ENCODE peak calls at places on chromosomes 4 and X, in seven cellular contexts. One of them, this sample, is unnamed.

GRCh38 chr4:145546556-145546955 is 64.9 kb downstream of the SMAD1 start:
- DNase-seq in activated naive CD4-positive, alpha-beta T cell: no peak
- DNase-seq in B cell: no peak
- DNase-seq in GM23338: no peak
- DNase-seq in non-pigmented ciliary epithelial cell: no peak
- DNase-seq in hypothalamus: no peak
- DNase-seq in fibroblast of the conjunctiva: no peak
- DNase-seq in this sample: no peak

GRCh38 chr4:74317616-74318256 is 9.5 kb downstream of the EPGN start:
- DNase-seq in activated naive CD4-positive, alpha-beta T cell: no peak
- DNase-seq in B cell: no peak
- DNase-seq in GM23338: no peak
- DNase-seq in non-pigmented ciliary epithelial cell: no peak
- DNase-seq in hypothalamus: no peak
- DNase-seq in fibroblast of the conjunctiva: peak; percentile 24
- DNase-seq in this sample: peak; percentile 28

GRCh38 chr4:111027526-111027925 is 404.6 kb upstream of the PITX2 start:
- DNase-seq in activated naive CD4-positive, alpha-beta T cell: no peak
- DNase-seq in B cell: no peak
- DNase-seq in GM23338: no peak
- DNase-seq in non-pigmented ciliary epithelial cell: peak; percentile 83
- DNase-seq in hypothalamus: no peak
- DNase-seq in fibroblast of the conjunctiva: no peak
- DNase-seq in this sample: peak; percentile 30

GRCh38 chrX:136708348-136708747 is 60.4 kb downstream of the CD40LG start:
- DNase-seq in activated naive CD4-positive, alpha-beta T cell: no peak
- DNase-seq in B cell: no peak
- DNase-seq in GM23338: no peak
- DNase-seq in non-pigmented ciliary epithelial cell: no peak
- DNase-seq in hypothalamus: no peak
- DNase-seq in fibroblast of the conjunctiva: no peak
- DNase-seq in this sample: no peak

GRCh38 chr4:56134272-56134671 is 185.5 kb downstream of the CEP135 start:
- DNase-seq in activated naive CD4-positive, alpha-beta T cell: no peak
- DNase-seq in B cell: no peak
- DNase-seq in GM23338: peak; percentile 53
- DNase-seq in non-pigmented ciliary epithelial cell: peak; percentile 92
- DNase-seq in hypothalamus: no peak
- DNase-seq in fibroblast of the conjunctiva: peak; percentile 52
- DNase-seq in this sample: no peak

GRCh38 chr4:74283614-74284013 is 24.7 kb upstream of the EPGN start:
- DNase-seq in activated naive CD4-positive, alpha-beta T cell: no peak
- DNase-seq in B cell: no peak
- DNase-seq in GM23338: no peak
- DNase-seq in non-pigmented ciliary epithelial cell: no peak
- DNase-seq in hypothalamus: no peak
- DNase-seq in fibroblast of the conjunctiva: no peak
- DNase-seq in this sample: peak; percentile 40

GRCh38 chr4:143320113-143320512 is 16.6 kb upstream of the GAB1 start:
- DNase-seq in activated naive CD4-positive, alpha-beta T cell: no peak
- DNase-seq in B cell: no peak
- DNase-seq in GM23338: no peak
- DNase-seq in non-pigmented ciliary epithelial cell: no peak
- DNase-seq in hypothalamus: no peak
- DNase-seq in fibroblast of the conjunctiva: no peak
- DNase-seq in this sample: no peak

GRCh38 chr4:126794363-126794762 is 838.4 kb upstream of the INTU start:
- DNase-seq in activated naive CD4-positive, alpha-beta T cell: no peak
- DNase-seq in B cell: no peak
- DNase-seq in GM23338: no peak
- DNase-seq in non-pigmented ciliary epithelial cell: peak; percentile 34
- DNase-seq in hypothalamus: no peak
- DNase-seq in fibroblast of the conjunctiva: no peak
- DNase-seq in this sample: no peak

GRCh38 chrX:68455151-68455510 is 21.8 kb upstream of the OPHN1 start:
- DNase-seq in activated naive CD4-positive, alpha-beta T cell: no peak
- DNase-seq in B cell: no peak
- DNase-seq in GM23338: no peak
- DNase-seq in non-pigmented ciliary epithelial cell: no peak
- DNase-seq in hypothalamus: no peak
- DNase-seq in fibroblast of the conjunctiva: no peak
- DNase-seq in this sample: no peak

GRCh38 chr4:25367004-25367621 is 9.9 kb upstream of the ANAPC4 start:
- DNase-seq in activated naive CD4-positive, alpha-beta T cell: no peak
- DNase-seq in B cell: peak; percentile 50
- DNase-seq in GM23338: peak; percentile 71
- DNase-seq in non-pigmented ciliary epithelial cell: no peak
- DNase-seq in hypothalamus: no peak
- DNase-seq in fibroblast of the conjunctiva: peak; percentile 32
- DNase-seq in this sample: no peak

GRCh38 chr4:78749972-78750727 is 26.0 kb upstream of the BMP2K start:
- DNase-seq in activated naive CD4-positive, alpha-beta T cell: no peak
- DNase-seq in B cell: peak; percentile 72
- DNase-seq in GM23338: no peak
- DNase-seq in non-pigmented ciliary epithelial cell: no peak
- DNase-seq in hypothalamus: no peak
- DNase-seq in fibroblast of the conjunctiva: no peak
- DNase-seq in this sample: peak; percentile 17

GRCh38 chr4:10529256-10529890 is 72.1 kb upstream of the ZNF518B start:
- DNase-seq in activated naive CD4-positive, alpha-beta T cell: no peak
- DNase-seq in B cell: no peak
- DNase-seq in GM23338: no peak
- DNase-seq in non-pigmented ciliary epithelial cell: no peak
- DNase-seq in hypothalamus: no peak
- DNase-seq in fibroblast of the conjunctiva: no peak
- DNase-seq in this sample: peak; percentile 13

GRCh38 chrX:49915352-49916222 is 6.8 kb upstream of the CLCN5 start:
- DNase-seq in activated naive CD4-positive, alpha-beta T cell: no peak
- DNase-seq in B cell: peak; percentile 64
- DNase-seq in GM23338: peak; percentile 59
- DNase-seq in non-pigmented ciliary epithelial cell: no peak
- DNase-seq in hypothalamus: no peak
- DNase-seq in fibroblast of the conjunctiva: peak; percentile 39
- DNase-seq in this sample: no peak

GRCh38 chr4:147828361-147828760 is 96.5 kb downstream of the ARHGAP10 start:
- DNase-seq in activated naive CD4-positive, alpha-beta T cell: no peak
- DNase-seq in B cell: no peak
- DNase-seq in GM23338: no peak
- DNase-seq in non-pigmented ciliary epithelial cell: no peak
- DNase-seq in hypothalamus: no peak
- DNase-seq in fibroblast of the conjunctiva: no peak
- DNase-seq in this sample: no peak

GRCh38 chrX:22122510-22122909 is 90.4 kb downstream of the PHEX start:
- DNase-seq in activated naive CD4-positive, alpha-beta T cell: no peak
- DNase-seq in B cell: no peak
- DNase-seq in GM23338: no peak
- DNase-seq in non-pigmented ciliary epithelial cell: no peak
- DNase-seq in hypothalamus: no peak
- DNase-seq in fibroblast of the conjunctiva: peak; percentile 89
- DNase-seq in this sample: peak; percentile 88

This sample was measured in stromal cell of bone marrow.